ENCODE peak calls at places on chromosomes 3 and 15, in four cellular contexts. One of them, this sample, is unnamed.
A peak's percentile ranks its signal among the peaks of the same experiment; 100 is the strongest.

GRCh38 chr3:13460341-13460736 is 19.8 kb upstream of the HDAC11 start:
- DNase-seq in HCT116: no peak
- DNase-seq in K562: no peak
- DNase-seq in HepG2: no peak
- DNase-seq in this sample: no peak

GRCh38 chr15:65334586-65335231 is 30.2 kb downstream of the RNU5B-1 start:
- DNase-seq in K562: no peak
- DNase-seq in HepG2: no peak
- DNase-seq in HCT116: no peak
- DNase-seq in this sample: no peak

GRCh38 chr3:69144631-69145244 is 22.3 kb upstream of the LMOD3 start:
- DNase-seq in HCT116: no peak
- DNase-seq in HepG2: no peak
- DNase-seq in K562: no peak
- DNase-seq in this sample: no peak

GRCh38 chr3:26622634-26623408 is at the start of gene LRRC3B:
- DNase-seq in K562: no peak
- DNase-seq in HCT116: no peak
- DNase-seq in HepG2: no peak
- DNase-seq in this sample: no peak

GRCh38 chr3:120850326-120851295 is 57.4 kb upstream of the STXBP5L start:
- DNase-seq in K562: no peak
- DNase-seq in HCT116: no peak
- DNase-seq in HepG2: no peak
- DNase-seq in this sample: no peak

GRCh38 chr15:59353994-59354951 is 18.4 kb downstream of the MYO1E start:
- DNase-seq in HCT116: no peak
- DNase-seq in HepG2: no peak
- DNase-seq in K562: no peak
- DNase-seq in this sample: no peak

GRCh38 chr3:12638105-12638504 is 25.8 kb downstream of the RAF1 start:
- DNase-seq in HepG2: no peak
- DNase-seq in K562: peak; percentile 3
- DNase-seq in HCT116: no peak
- DNase-seq in this sample: no peak

GRCh38 chr3:71694358-71694999 is 30.7 kb downstream of the EIF4E3 start:
- DNase-seq in K562: no peak
- DNase-seq in HCT116: no peak
- DNase-seq in HepG2: no peak
- DNase-seq in this sample: no peak

GRCh38 chr3:123486460-123486859 is 37.6 kb upstream of the ADCY5 start:
- DNase-seq in K562: no peak
- DNase-seq in HepG2: no peak
- DNase-seq in HCT116: no peak
- DNase-seq in this sample: no peak

GRCh38 chr15:57263520-57263919 is 112.8 kb upstream of the CGNL1 start:
- DNase-seq in HCT116: no peak
- DNase-seq in K562: no peak
- DNase-seq in HepG2: no peak
- DNase-seq in this sample: peak; percentile 82

GRCh38 chr3:131848111-131848510 is 186.7 kb downstream of the CPNE4 start:
- DNase-seq in K562: no peak
- DNase-seq in HepG2: no peak
- DNase-seq in HCT116: no peak
- DNase-seq in this sample: no peak

GRCh38 chr15:26091184-26091583 is 228.1 kb upstream of the ATP10A start:
- DNase-seq in K562: no peak
- DNase-seq in HCT116: no peak
- DNase-seq in HepG2: no peak
- DNase-seq in this sample: no peak

GRCh38 chr3:186971578-186971977 is 41.3 kb downstream of the ST6GAL1 start:
- DNase-seq in HCT116: no peak
- DNase-seq in K562: no peak
- DNase-seq in HepG2: no peak
- DNase-seq in this sample: peak; percentile 69

GRCh38 chr15:38893920-38894259 is 329.3 kb upstream of the RASGRP1 start:
- DNase-seq in K562: no peak
- DNase-seq in HepG2: no peak
- DNase-seq in HCT116: no peak
- DNase-seq in this sample: no peak

GRCh38 chr15:62547584-62547983 is 382.5 kb upstream of the C2CD4B start:
- DNase-seq in HCT116: no peak
- DNase-seq in HepG2: no peak
- DNase-seq in K562: no peak
- DNase-seq in this sample: no peak

GRCh38 chr15:77180270-77180669 is 109.4 kb upstream of the TSPAN3 start:
- DNase-seq in HCT116: no peak
- DNase-seq in HepG2: no peak
- DNase-seq in K562: no peak
- DNase-seq in this sample: no peak

GRCh38 chr15:48965972-48966371 is 2.3 kb upstream of the SHC4 start:
- DNase-seq in HepG2: no peak
- DNase-seq in HCT116: peak; percentile 23
- DNase-seq in K562: peak; percentile 29
- DNase-seq in this sample: peak; percentile 54

GRCh38 chr3:85387913-85388510 is 429.2 kb downstream of the CADM2 start:
- DNase-seq in HCT116: no peak
- DNase-seq in HepG2: no peak
- DNase-seq in K562: no peak
- DNase-seq in this sample: no peak
- TF ChIP-seq JUND in HCT116: no peak
- TF ChIP-seq JUND in HepG2: no peak
- TF ChIP-seq JUND in K562: no peak
- TF ChIP-seq JUND in this sample: no peak

GRCh38 chr3:184068344-184068743 is 15.5 kb downstream of the HTR3C start:
- DNase-seq in K562: no peak
- DNase-seq in HepG2: no peak
- DNase-seq in HCT116: no peak
- DNase-seq in this sample: no peak
- TF ChIP-seq JUND in K562: no peak
- TF ChIP-seq JUND in HepG2: no peak
- TF ChIP-seq JUND in HCT116: no peak
- TF ChIP-seq JUND in this sample: no peak

DNA sequence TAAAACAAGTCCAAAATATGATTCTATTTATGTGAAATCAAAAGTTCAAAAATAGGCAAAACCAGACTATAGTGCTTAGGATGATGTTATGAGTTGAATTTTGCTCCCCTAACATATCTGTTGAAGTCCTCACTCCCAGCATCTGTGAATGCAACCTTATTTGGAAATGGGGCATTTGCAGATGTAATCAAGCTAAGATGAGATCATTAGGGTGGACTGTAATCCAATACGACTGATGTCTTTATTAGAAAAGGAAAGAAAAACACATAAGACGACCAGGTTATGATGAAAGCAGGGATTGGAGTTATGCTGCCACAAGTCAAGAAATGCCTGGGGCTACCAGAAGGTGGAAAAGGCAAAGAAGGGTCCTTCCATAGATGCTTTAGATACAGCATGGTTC is 110.5 kb upstream of the CCDC39 start:
- DNase-seq in K562: no peak
- DNase-seq in HCT116: no peak
- DNase-seq in HepG2: no peak
- DNase-seq in this sample: no peak
- TF ChIP-seq JUND in K562: no peak
- TF ChIP-seq JUND in HCT116: no peak
- TF ChIP-seq JUND in HepG2: no peak
- TF ChIP-seq JUND in this sample: no peak

GRCh38 chr3:172415323-172415722 is 32.9 kb downstream of the GHSR start:
- DNase-seq in HCT116: no peak
- DNase-seq in K562: no peak
- DNase-seq in HepG2: no peak
- DNase-seq in this sample: no peak
- TF ChIP-seq JUND in HCT116: no peak
- TF ChIP-seq JUND in K562: no peak
- TF ChIP-seq JUND in HepG2: no peak
- TF ChIP-seq JUND in this sample: no peak

GRCh38 chr3:83770664-83771402 is 1188.0 kb upstream of the CADM2 start:
- DNase-seq in HepG2: no peak
- DNase-seq in HCT116: no peak
- DNase-seq in K562: no peak
- DNase-seq in this sample: no peak
- TF ChIP-seq JUND in HepG2: no peak
- TF ChIP-seq JUND in HCT116: no peak
- TF ChIP-seq JUND in K562: no peak
- TF ChIP-seq JUND in this sample: no peak

DNA sequence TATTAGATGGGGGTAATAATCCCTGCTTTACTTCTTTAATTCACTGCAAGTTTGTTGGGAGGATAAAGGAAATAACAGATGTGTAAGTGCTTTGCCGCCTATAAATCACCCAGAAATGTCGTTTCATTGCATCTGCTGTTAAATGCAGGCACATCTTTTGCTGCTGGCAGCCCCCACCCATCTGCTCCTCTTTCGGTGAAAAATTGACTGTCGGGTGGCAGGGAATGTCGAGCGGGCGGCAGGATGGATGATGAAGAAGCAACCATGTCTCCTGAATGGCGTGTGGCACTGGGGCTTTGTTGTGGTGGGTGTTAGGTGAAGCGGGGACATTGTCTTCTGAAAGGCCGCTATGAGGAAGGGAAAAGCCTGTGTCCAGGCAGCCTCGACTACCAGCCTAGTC is 528 bp upstream of the REC114 start:
- DNase-seq in HCT116: no peak
- DNase-seq in HepG2: no peak
- DNase-seq in K562: no peak
- DNase-seq in this sample: no peak
- TF ChIP-seq JUND in HCT116: no peak
- TF ChIP-seq JUND in HepG2: no peak
- TF ChIP-seq JUND in K562: no peak
- TF ChIP-seq JUND in this sample: no peak

GRCh38 chr3:97823081-97823480 is 1.3 kb downstream of the CRYBG3 start:
- DNase-seq in HepG2: no peak
- DNase-seq in HCT116: no peak
- DNase-seq in K562: no peak
- DNase-seq in this sample: no peak

GRCh38 chr3:97820780-97821179 is 1.0 kb upstream of the CRYBG3 start:
- DNase-seq in K562: no peak
- DNase-seq in HepG2: no peak
- DNase-seq in HCT116: no peak
- DNase-seq in this sample: no peak

GRCh38 chr3:97821810-97822775 is at the start of gene CRYBG3:
- DNase-seq in K562: peak; percentile 80
- DNase-seq in HCT116: peak; percentile 35
- DNase-seq in HepG2: peak; percentile 53
- DNase-seq in this sample: peak; percentile 86

GRCh38 chr3:97823503-97824004 is 1.7 kb downstream of the CRYBG3 start:
- DNase-seq in K562: no peak
- DNase-seq in HepG2: no peak
- DNase-seq in HCT116: no peak
- DNase-seq in this sample: no peak

GRCh38 chr3:97821413-97821809 is 400 bp upstream of the CRYBG3 start:
- DNase-seq in HCT116: no peak
- DNase-seq in K562: peak; percentile 7
- DNase-seq in HepG2: no peak
- DNase-seq in this sample: no peak
- TF ChIP-seq JUND in HCT116: no peak
- TF ChIP-seq JUND in K562: no peak
- TF ChIP-seq JUND in HepG2: no peak
- TF ChIP-seq JUND in this sample: no peak

GRCh38 chr3:153704115-153704514 is 417.1 kb upstream of the ARHGEF26 start:
- DNase-seq in HepG2: no peak
- DNase-seq in HCT116: no peak
- DNase-seq in K562: no peak
- DNase-seq in this sample: no peak
- TF ChIP-seq JUND in HepG2: no peak
- TF ChIP-seq JUND in HCT116: no peak
- TF ChIP-seq JUND in K562: no peak
- TF ChIP-seq JUND in this sample: no peak

This sample was measured in T47D.